ENCODE peak calls at places on chromosomes 1 and 21, in seven cellular contexts. W, Q, J, E, L, K and Z are unnamed samples. For H3K4me1, the result is how much of the 10 kb centered on the place peaks cover.

GRCh38 chr21:45260191-45260795 is 27.4 kb downstream of the POFUT2 start:
- DNase-seq in L (no peak), Q (no peak), W (no peak), E (peak), K (peak), J (peak), Z (peak)

GRCh38 chr1:7621334-7622219 is 149.5 kb upstream of the VAMP3 start:
- DNase-seq in K (no peak), L (peak), J (no peak), E (no peak), W (no peak), Q (no peak), Z (no peak)

GRCh38 chr21:33047231-33047630 is 21.5 kb downstream of the OLIG2 start:
- DNase-seq in J (no peak), K (no peak), Q (no peak), E (no peak), L (no peak), W (no peak), Z (no peak)

GRCh38 chr21:28727809-28728208 is 264.9 kb downstream of the LTN1 start:
- DNase-seq in K (no peak), W (no peak), L (no peak), Q (peak), E (no peak), J (no peak), Z (no peak)

GRCh38 chr1:196105901-196106300 is 502.3 kb downstream of the KCNT2 start:
- DNase-seq in K (no peak), J (no peak), L (no peak), W (no peak), Q (no peak), E (no peak), Z (no peak)

GRCh38 chr21:41358193-41359166 is 3.3 kb upstream of the MX2 start:
- DNase-seq in L (no peak), E (no peak), W (no peak), J (peak), K (no peak), Q (no peak), Z (no peak)

GRCh38 chr1:39590546-39590945 is 14.0 kb upstream of the PABPC4 start:
- DNase-seq in K (no peak), J (no peak), W (no peak), L (no peak), E (no peak), Q (no peak), Z (no peak)

GRCh38 chr1:229891227-229891626 is 175.8 kb upstream of the GALNT2 start:
- DNase-seq in W (no peak), L (no peak), E (no peak), J (no peak), Q (no peak), K (no peak), Z (no peak)

GRCh38 chr1:15370781-15371467 is 38.8 kb upstream of the EFHD2 start:
- DNase-seq in J (no peak), Q (peak), L (no peak), W (no peak), E (peak), K (peak), Z (no peak)

GRCh38 chr1:107652976-107653375 is 312.0 kb downstream of the VAV3 start:
- DNase-seq in E (no peak), K (no peak), W (no peak), L (no peak), J (no peak), Q (no peak), Z (no peak)

GRCh38 chr1:110453829-110454228 is 2.9 kb downstream of the PROK1 start:
- DNase-seq in L (no peak), J (no peak), E (no peak), W (no peak), K (no peak), Q (no peak), Z (no peak)

GRCh38 chr1:40877681-40878080 is 15.5 kb upstream of the CITED4 start:
- DNase-seq in K (peak), Q (peak), W (no peak), L (peak), J (no peak), E (peak), Z (peak)

GRCh38 chr1:112530832-112531231 is 22.1 kb downstream of the WNT2B start:
- DNase-seq in Q (no peak), J (no peak), E (no peak), K (no peak), L (no peak), W (no peak), Z (no peak)
- H3K4me1 ChIP-seq in Q (under half), J (under half), E (under half), K (under half), L (under half), W (under half), Z (under half)

DNA sequence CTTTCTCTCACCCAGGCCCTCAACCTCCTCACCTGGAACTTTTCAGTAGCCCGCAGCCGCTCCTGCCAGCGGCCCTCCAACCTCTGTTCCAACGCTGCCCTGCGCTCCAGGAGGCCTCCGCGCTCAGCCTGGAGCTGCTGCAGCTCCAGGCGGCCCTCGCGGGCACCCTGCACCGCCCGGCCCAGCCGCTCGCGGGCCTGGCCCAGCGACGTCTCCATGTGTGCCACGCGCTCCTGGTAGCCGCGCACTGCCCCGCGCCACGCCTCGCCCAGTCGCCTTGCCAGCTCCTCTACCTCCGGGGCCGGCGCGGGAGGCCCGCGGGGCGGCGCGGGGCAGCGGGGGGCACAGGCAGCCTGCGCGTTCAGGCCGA is 772 bp downstream of the NES start:
- DNase-seq in J (no peak), L (peak), W (no peak), K (peak), E (no peak), Q (no peak), Z (no peak)
- H3K27ac ChIP-seq in J (no peak), L (peak), W (no peak), K (peak), E (peak), Q (peak), Z (no peak)

GRCh38 chr21:30337644-30338170 is at the start of gene KRTAP27-1:
- DNase-seq in E (no peak), L (no peak), K (no peak), W (no peak), Q (no peak), J (no peak), Z (no peak)
- H3K4me1 ChIP-seq in E (under half), L (under half), K (under half), W (under half), Q (under half), J (under half), Z (under half)

GRCh38 chr1:3736131-3736561 is 16.1 kb upstream of the CCDC27 start:
- DNase-seq in J (no peak), L (peak), K (no peak), E (no peak), W (no peak), Q (no peak), Z (peak)
- H3K27ac ChIP-seq in J (no peak), L (no peak), K (no peak), E (no peak), W (no peak), Q (peak), Z (no peak)

GRCh38 chr1:43931711-43932660 is 1.6 kb upstream of the ARTN start:
- DNase-seq in Q (no peak), J (no peak), L (no peak), K (no peak), E (no peak), W (no peak), Z (no peak)
- H3K4me1 ChIP-seq in Q (under half), J (under half), L (under half), K (under half), E (under half), W (under half), Z (under half)

GRCh38 chr1:63911049-63911448 is 137.2 kb downstream of the ROR1 start:
- DNase-seq in J (no peak), E (no peak), K (no peak), Q (no peak), L (no peak), W (no peak), Z (no peak)

GRCh38 chr1:63914241-63914640 is 140.4 kb downstream of the ROR1 start:
- DNase-seq in W (no peak), L (no peak), E (no peak), J (no peak), Q (no peak), K (no peak), Z (no peak)

GRCh38 chr1:63914706-63915105 is 140.9 kb downstream of the ROR1 start:
- DNase-seq in E (no peak), Q (no peak), L (no peak), K (no peak), J (no peak), W (no peak), Z (no peak)

GRCh38 chr1:63913533-63913932 is 139.7 kb downstream of the ROR1 start:
- DNase-seq in E (no peak), K (no peak), J (no peak), L (no peak), W (no peak), Q (no peak), Z (no peak)

DNA sequence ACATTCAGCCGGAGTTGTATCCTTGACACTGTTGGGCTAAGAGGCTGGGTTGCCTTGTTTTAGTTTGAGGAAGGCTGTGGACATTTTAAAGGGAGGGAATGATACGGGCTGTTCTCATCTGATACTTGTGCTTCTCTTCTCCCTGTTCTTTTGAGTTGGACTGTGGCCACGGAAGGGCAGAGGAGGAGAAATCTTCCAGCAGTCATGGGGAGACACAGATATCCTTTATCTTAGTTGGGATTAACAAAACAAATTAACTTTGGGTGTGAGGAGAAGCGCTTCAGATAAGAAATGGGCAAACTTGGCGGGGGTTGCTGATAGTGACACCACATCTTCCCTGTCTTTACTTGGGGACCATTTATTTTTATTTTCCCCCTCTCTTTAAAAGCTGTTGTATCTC is 138.8 kb downstream of the ROR1 start:
- DNase-seq in Q (no peak), W (no peak), K (no peak), J (no peak), E (no peak), L (no peak), Z (no peak)
- H3K27ac ChIP-seq in Q (peak), W (no peak), K (no peak), J (no peak), E (no peak), L (no peak), Z (no peak)

DNA sequence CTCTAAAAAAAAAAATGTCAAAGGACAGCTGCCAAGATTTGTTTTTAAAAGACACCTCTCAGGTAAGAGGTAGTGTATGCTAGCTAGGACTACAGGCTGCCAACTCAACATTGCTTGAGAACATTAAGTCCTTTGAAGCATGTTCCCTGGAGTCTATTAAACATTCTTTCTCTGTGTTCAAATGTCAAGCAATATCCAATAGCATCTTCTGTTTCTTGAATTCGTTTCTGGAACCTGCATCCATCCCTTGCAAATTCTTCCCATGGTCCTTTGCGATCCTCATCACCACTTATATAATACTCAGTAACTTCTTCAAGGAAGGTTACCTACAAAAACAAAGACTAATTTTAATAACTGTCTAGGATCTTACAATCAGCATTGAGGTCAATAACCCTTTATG is 5.6 kb downstream of the PPP1R15B start:
- DNase-seq in J (no peak), E (no peak), K (no peak), W (no peak), L (no peak), Q (no peak), Z (no peak)
- H3K4me1 ChIP-seq in J (under half), E (under half), K (under half), W (under half), L (under half), Q (half or more), Z (under half)

GRCh38 chr1:109262231-109263010 is 13.1 kb downstream of the CELSR2 start:
- DNase-seq in L (peak), W (no peak), E (no peak), K (no peak), J (no peak), Q (no peak), Z (no peak)

GRCh38 chr1:109263597-109264378 is 14.4 kb downstream of the CELSR2 start:
- DNase-seq in E (peak), W (peak), K (peak), L (peak), J (peak), Q (peak), Z (peak)

GRCh38 chr1:109264379-109264755 is 15.0 kb downstream of the CELSR2 start:
- DNase-seq in J (no peak), K (no peak), W (no peak), L (peak), Q (no peak), E (no peak), Z (no peak)

GRCh38 chr1:109261578-109261977 is 12.2 kb downstream of the CELSR2 start:
- DNase-seq in K (no peak), E (no peak), J (no peak), Q (no peak), W (no peak), L (peak), Z (no peak)

GRCh38 chr1:109263234-109263596 is 13.9 kb downstream of the CELSR2 start:
- DNase-seq in J (no peak), W (no peak), K (no peak), L (peak), Q (no peak), E (no peak), Z (peak)
- H3K27ac ChIP-seq in J (no peak), W (no peak), K (peak), L (no peak), Q (no peak), E (no peak), Z (peak)

GRCh38 chr1:184160942-184161698 is 109.6 kb downstream of the TSEN15 start:
- DNase-seq in E (no peak), J (no peak), W (no peak), K (peak), Q (no peak), L (no peak), Z (no peak)
- H3K4me1 ChIP-seq in E (under half), J (under half), W (under half), K (under half), Q (under half), L (under half), Z (under half)